ENCODE peak calls at places on chromosomes 1 and 21, in seven cellular contexts. One of them, this sample, is unnamed.

GRCh38 chr21:31161157-31161556 is 122.9 kb upstream of the KRTAP19-8 start:
- DNase-seq in HCT116: no peak
- DNase-seq in suprapubic skin: no peak
- DNase-seq in adrenal gland: no peak
- DNase-seq in esophagus squamous epithelium: no peak
- DNase-seq in A549: no peak
- DNase-seq in uterus: no peak
- DNase-seq in this sample: peak; percentile 13

GRCh38 chr1:214603819-214604252 is 841 bp downstream of the CENPF start:
- DNase-seq in HCT116: no peak
- DNase-seq in suprapubic skin: no peak
- DNase-seq in adrenal gland: no peak
- DNase-seq in esophagus squamous epithelium: no peak
- DNase-seq in A549: no peak
- DNase-seq in uterus: no peak
- DNase-seq in this sample: no peak

GRCh38 chr1:218763538-218763937 is 410.1 kb upstream of the LYPLAL1 start:
- DNase-seq in HCT116: no peak
- DNase-seq in suprapubic skin: no peak
- DNase-seq in adrenal gland: no peak
- DNase-seq in esophagus squamous epithelium: no peak
- DNase-seq in A549: no peak
- DNase-seq in uterus: no peak
- DNase-seq in this sample: no peak

GRCh38 chr1:4004635-4005430 is 104.8 kb upstream of the C1orf174 start:
- DNase-seq in HCT116: no peak
- DNase-seq in suprapubic skin: no peak
- DNase-seq in adrenal gland: no peak
- DNase-seq in esophagus squamous epithelium: no peak
- DNase-seq in A549: no peak
- DNase-seq in uterus: no peak
- DNase-seq in this sample: no peak

GRCh38 chr1:46549697-46550681 is 1.5 kb downstream of the KNCN start:
- DNase-seq in HCT116: no peak
- DNase-seq in suprapubic skin: no peak
- DNase-seq in adrenal gland: peak; percentile 4
- DNase-seq in esophagus squamous epithelium: no peak
- DNase-seq in A549: peak; percentile 40
- DNase-seq in uterus: no peak
- DNase-seq in this sample: no peak

GRCh38 chr1:180295999-180296398 is 65.9 kb downstream of the LHX4 start:
- DNase-seq in HCT116: no peak
- DNase-seq in suprapubic skin: no peak
- DNase-seq in adrenal gland: no peak
- DNase-seq in esophagus squamous epithelium: no peak
- DNase-seq in A549: no peak
- DNase-seq in uterus: no peak
- DNase-seq in this sample: no peak

GRCh38 chr1:56291374-56291841 is 288.0 kb downstream of the PLPP3 start:
- DNase-seq in HCT116: no peak
- DNase-seq in suprapubic skin: peak; percentile 77
- DNase-seq in adrenal gland: peak; percentile 49
- DNase-seq in esophagus squamous epithelium: no peak
- DNase-seq in A549: no peak
- DNase-seq in uterus: no peak
- DNase-seq in this sample: no peak

GRCh38 chr1:25036117-25036546 is 106.1 kb upstream of the RUNX3 start:
- DNase-seq in HCT116: no peak
- DNase-seq in suprapubic skin: no peak
- DNase-seq in adrenal gland: no peak
- DNase-seq in esophagus squamous epithelium: no peak
- DNase-seq in A549: no peak
- DNase-seq in uterus: no peak
- DNase-seq in this sample: no peak

GRCh38 chr1:180343931-180344406 is 113.9 kb downstream of the LHX4 start:
- DNase-seq in HCT116: no peak
- DNase-seq in suprapubic skin: no peak
- DNase-seq in adrenal gland: peak; percentile 35
- DNase-seq in esophagus squamous epithelium: no peak
- DNase-seq in A549: no peak
- DNase-seq in uterus: no peak
- DNase-seq in this sample: no peak

GRCh38 chr1:8663915-8664331 is 153.5 kb downstream of the RERE start:
- DNase-seq in HCT116: no peak
- DNase-seq in suprapubic skin: no peak
- DNase-seq in adrenal gland: no peak
- DNase-seq in esophagus squamous epithelium: no peak
- DNase-seq in A549: no peak
- DNase-seq in uterus: peak; percentile 28
- DNase-seq in this sample: no peak

GRCh38 chr1:11279152-11279551 is 6.2 kb downstream of the UBIAD1 start:
- DNase-seq in HCT116: no peak
- DNase-seq in suprapubic skin: no peak
- DNase-seq in adrenal gland: no peak
- DNase-seq in esophagus squamous epithelium: no peak
- DNase-seq in A549: no peak
- DNase-seq in uterus: no peak
- DNase-seq in this sample: no peak

GRCh38 chr1:11280719-11281376 is 7.8 kb downstream of the UBIAD1 start:
- DNase-seq in HCT116: no peak
- DNase-seq in suprapubic skin: no peak
- DNase-seq in adrenal gland: no peak
- DNase-seq in esophagus squamous epithelium: no peak
- DNase-seq in A549: no peak
- DNase-seq in uterus: no peak
- DNase-seq in this sample: no peak

GRCh38 chr1:11281518-11282331 is 8.7 kb downstream of the UBIAD1 start:
- DNase-seq in HCT116: no peak
- DNase-seq in suprapubic skin: no peak
- DNase-seq in adrenal gland: peak; percentile 54
- DNase-seq in esophagus squamous epithelium: no peak
- DNase-seq in A549: no peak
- DNase-seq in uterus: no peak
- DNase-seq in this sample: no peak

GRCh38 chr1:11283148-11283547 is 10.2 kb downstream of the UBIAD1 start:
- DNase-seq in HCT116: no peak
- DNase-seq in suprapubic skin: no peak
- DNase-seq in adrenal gland: no peak
- DNase-seq in esophagus squamous epithelium: no peak
- DNase-seq in A549: no peak
- DNase-seq in uterus: no peak
- DNase-seq in this sample: no peak

GRCh38 chr1:11279630-11280029 is 6.6 kb downstream of the UBIAD1 start:
- DNase-seq in HCT116: no peak
- DNase-seq in suprapubic skin: no peak
- DNase-seq in adrenal gland: no peak
- DNase-seq in esophagus squamous epithelium: no peak
- DNase-seq in A549: no peak
- DNase-seq in uterus: no peak
- DNase-seq in this sample: no peak
- TF ChIP-seq POLR2A in HCT116: no peak
- TF ChIP-seq POLR2A in suprapubic skin: no peak
- TF ChIP-seq POLR2A in adrenal gland: no peak
- TF ChIP-seq POLR2A in esophagus squamous epithelium: no peak
- TF ChIP-seq POLR2A in A549: no peak
- TF ChIP-seq POLR2A in uterus: no peak
- TF ChIP-seq POLR2A in this sample: no peak

GRCh38 chr1:2508180-2508579 is 18.2 kb downstream of the PANK4 start:
- DNase-seq in HCT116: no peak
- DNase-seq in suprapubic skin: no peak
- DNase-seq in adrenal gland: no peak
- DNase-seq in esophagus squamous epithelium: no peak
- DNase-seq in A549: no peak
- DNase-seq in uterus: no peak
- DNase-seq in this sample: no peak

GRCh38 chr1:2506007-2506860 is 20.2 kb downstream of the PANK4 start:
- DNase-seq in HCT116: no peak
- DNase-seq in suprapubic skin: no peak
- DNase-seq in adrenal gland: no peak
- DNase-seq in esophagus squamous epithelium: no peak
- DNase-seq in A549: no peak
- DNase-seq in uterus: no peak
- DNase-seq in this sample: no peak

GRCh38 chr1:2506901-2507565 is 19.4 kb downstream of the PANK4 start:
- DNase-seq in HCT116: no peak
- DNase-seq in suprapubic skin: no peak
- DNase-seq in adrenal gland: no peak
- DNase-seq in esophagus squamous epithelium: no peak
- DNase-seq in A549: no peak
- DNase-seq in uterus: no peak
- DNase-seq in this sample: no peak

GRCh38 chr1:2508751-2509150 is 17.6 kb downstream of the PANK4 start:
- DNase-seq in HCT116: no peak
- DNase-seq in suprapubic skin: no peak
- DNase-seq in adrenal gland: no peak
- DNase-seq in esophagus squamous epithelium: no peak
- DNase-seq in A549: no peak
- DNase-seq in uterus: no peak
- DNase-seq in this sample: no peak

DNA sequence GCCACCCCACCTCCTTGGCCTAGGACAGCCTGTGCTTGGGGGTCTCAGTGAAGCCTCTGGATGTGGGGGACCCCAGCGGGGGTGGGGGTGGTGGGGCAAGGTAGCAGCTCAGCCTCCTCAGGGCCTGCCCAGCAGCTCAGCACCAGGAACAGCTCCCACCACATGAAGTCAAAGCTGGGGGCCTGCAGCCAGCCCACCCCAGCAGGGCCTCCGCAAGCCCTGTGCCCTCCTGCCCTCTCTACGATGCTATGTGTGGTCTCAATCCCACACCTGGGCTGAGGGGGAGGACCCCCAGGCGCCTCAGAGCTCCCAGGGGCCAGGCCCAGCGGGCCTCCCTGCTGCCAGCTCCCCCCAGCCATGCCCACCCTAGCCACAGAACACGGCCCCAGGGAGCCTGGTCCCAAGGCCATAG is 18.6 kb downstream of the PANK4 start:
- DNase-seq in HCT116: no peak
- DNase-seq in suprapubic skin: no peak
- DNase-seq in adrenal gland: no peak
- DNase-seq in esophagus squamous epithelium: no peak
- DNase-seq in A549: no peak
- DNase-seq in uterus: no peak
- DNase-seq in this sample: no peak
- TF ChIP-seq POLR2A in HCT116: no peak
- TF ChIP-seq POLR2A in suprapubic skin: no peak
- TF ChIP-seq POLR2A in adrenal gland: no peak
- TF ChIP-seq POLR2A in esophagus squamous epithelium: no peak
- TF ChIP-seq POLR2A in A549: no peak
- TF ChIP-seq POLR2A in uterus: no peak
- TF ChIP-seq POLR2A in this sample: no peak

GRCh38 chr1:147225193-147225730 is at the start of gene FMO5:
- DNase-seq in HCT116: no peak
- DNase-seq in suprapubic skin: peak; percentile 89
- DNase-seq in adrenal gland: peak; percentile 85
- DNase-seq in esophagus squamous epithelium: no peak
- DNase-seq in A549: peak; percentile 73
- DNase-seq in uterus: peak; percentile 80
- DNase-seq in this sample: peak; percentile 31

GRCh38 chr1:147223740-147224615 is 1.2 kb downstream of the FMO5 start:
- DNase-seq in HCT116: no peak
- DNase-seq in suprapubic skin: no peak
- DNase-seq in adrenal gland: no peak
- DNase-seq in esophagus squamous epithelium: no peak
- DNase-seq in A549: no peak
- DNase-seq in uterus: no peak
- DNase-seq in this sample: no peak
- TF ChIP-seq POLR2A in HCT116: no peak
- TF ChIP-seq POLR2A in suprapubic skin: no peak
- TF ChIP-seq POLR2A in adrenal gland: no peak
- TF ChIP-seq POLR2A in esophagus squamous epithelium: no peak
- TF ChIP-seq POLR2A in A549: no peak
- TF ChIP-seq POLR2A in uterus: no peak
- TF ChIP-seq POLR2A in this sample: no peak

GRCh38 chr1:198934901-198935301 is 296.1 kb downstream of the PTPRC start:
- DNase-seq in HCT116: no peak
- DNase-seq in suprapubic skin: no peak
- DNase-seq in adrenal gland: no peak
- DNase-seq in esophagus squamous epithelium: no peak
- DNase-seq in A549: peak; percentile 22
- DNase-seq in uterus: no peak
- DNase-seq in this sample: no peak
- TF ChIP-seq POLR2A in HCT116: no peak
- TF ChIP-seq POLR2A in suprapubic skin: no peak
- TF ChIP-seq POLR2A in adrenal gland: no peak
- TF ChIP-seq POLR2A in esophagus squamous epithelium: no peak
- TF ChIP-seq POLR2A in A549: no peak
- TF ChIP-seq POLR2A in uterus: no peak
- TF ChIP-seq POLR2A in this sample: no peak

GRCh38 chr1:113811353-113811887 is 856 bp downstream of the RSBN1 start:
- DNase-seq in HCT116: no peak
- DNase-seq in suprapubic skin: no peak
- DNase-seq in adrenal gland: peak; percentile 41
- DNase-seq in esophagus squamous epithelium: peak; percentile 18
- DNase-seq in A549: peak; percentile 18
- DNase-seq in uterus: no peak
- DNase-seq in this sample: no peak

GRCh38 chr1:113812661-113813135 is 422 bp upstream of the RSBN1 start:
- DNase-seq in HCT116: no peak
- DNase-seq in suprapubic skin: no peak
- DNase-seq in adrenal gland: peak; percentile 34
- DNase-seq in esophagus squamous epithelium: no peak
- DNase-seq in A549: no peak
- DNase-seq in uterus: peak; percentile 27
- DNase-seq in this sample: no peak

GRCh38 chr1:113813218-113813617 is 942 bp upstream of the RSBN1 start:
- DNase-seq in HCT116: no peak
- DNase-seq in suprapubic skin: no peak
- DNase-seq in adrenal gland: no peak
- DNase-seq in esophagus squamous epithelium: no peak
- DNase-seq in A549: no peak
- DNase-seq in uterus: no peak
- DNase-seq in this sample: no peak

GRCh38 chr1:113809651-113810602 is 2.3 kb downstream of the RSBN1 start:
- DNase-seq in HCT116: no peak
- DNase-seq in suprapubic skin: no peak
- DNase-seq in adrenal gland: no peak
- DNase-seq in esophagus squamous epithelium: no peak
- DNase-seq in A549: peak; percentile 24
- DNase-seq in uterus: no peak
- DNase-seq in this sample: no peak

DNA sequence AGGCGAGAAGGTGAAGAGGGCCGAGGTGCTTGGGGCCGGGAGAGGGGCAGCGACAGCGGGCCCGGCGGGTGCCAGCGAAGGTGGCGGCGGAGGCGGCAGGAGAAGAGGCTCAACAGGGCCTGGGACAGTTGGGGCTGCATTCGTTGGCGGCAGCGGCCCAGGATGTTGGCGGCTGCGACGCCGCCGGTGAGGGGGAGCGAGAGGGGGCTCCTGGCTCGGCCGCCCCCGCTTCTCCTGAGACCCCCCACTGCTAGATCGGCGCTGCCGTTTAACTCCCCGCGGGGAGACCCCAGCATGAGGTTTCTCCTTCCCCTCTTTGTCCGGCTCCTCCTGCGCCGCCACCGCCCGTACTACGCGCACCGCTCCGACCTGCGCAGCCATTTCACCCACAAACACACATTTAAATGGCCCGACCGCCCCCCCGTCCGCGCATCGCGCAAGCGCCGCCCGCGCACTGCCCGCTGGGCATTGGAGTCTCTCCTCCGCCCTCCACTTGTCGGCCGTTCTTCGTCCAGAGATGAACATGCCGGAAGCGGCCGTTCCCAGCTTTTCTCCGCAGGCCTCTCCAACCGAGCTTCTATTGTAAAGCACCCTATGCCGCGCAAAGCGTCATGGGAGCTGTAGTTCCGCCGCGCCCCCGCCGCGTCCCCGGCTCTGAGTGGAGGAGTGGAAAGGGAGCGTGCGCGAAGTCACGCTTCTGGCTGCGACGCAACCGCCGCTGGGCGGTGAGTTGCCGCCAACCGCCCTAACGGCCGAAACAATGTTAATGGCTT is at the start of gene RSBN1:
- DNase-seq in HCT116: peak; percentile 98
- DNase-seq in suprapubic skin: peak; percentile 99
- DNase-seq in adrenal gland: peak; percentile 99
- DNase-seq in esophagus squamous epithelium: peak; percentile 94
- DNase-seq in A549: peak; percentile 98
- DNase-seq in uterus: peak; percentile 99
- DNase-seq in this sample: peak; percentile 84
- TF ChIP-seq POLR2A in HCT116: peak; percentile 86
- TF ChIP-seq POLR2A in suprapubic skin: peak; percentile 93
- TF ChIP-seq POLR2A in adrenal gland: peak; percentile 97
- TF ChIP-seq POLR2A in esophagus squamous epithelium: peak; percentile 92
- TF ChIP-seq POLR2A in A549: peak; percentile 82
- TF ChIP-seq POLR2A in uterus: peak; percentile 96
- TF ChIP-seq POLR2A in this sample: peak; percentile 89

This sample was measured in H54.